ENCODE peak calls at places on chromosomes 1 and 21, in seven cellular contexts. F is NCI-H524; Z is AG08396; M is bronchial epithelial cell; A is lung; N is GM20000; L is stimulated activated CD4-positive, alpha-beta T cell treated with anti-CD3 and anti-CD28 coated beads, Interleukin-1b, Interleukin-23, amount 100 ng/mL, for 48 hours. B is an unnamed sample.

GRCh38 chr1:155006601-155007101 is 4.0 kb downstream of the ZBTB7B start:
- DNase-seq in F (no peak), A (no peak), Z (no peak), L (no peak), M (no peak), N (no peak), B (no peak)

GRCh38 chr1:162391790-162392563 is 10.4 kb downstream of the C1orf226 start:
- DNase-seq in L (no peak), A (no peak), Z (peak), M (peak), F (peak), N (peak), B (peak)

GRCh38 chr21:44592446-44593365 is at the start of gene KRTAP10-6:
- DNase-seq in M (no peak), A (no peak), L (no peak), N (no peak), Z (no peak), F (no peak), B (no peak)

GRCh38 chr1:58340156-58340555 is 206.4 kb downstream of the OMA1 start:
- DNase-seq in N (no peak), F (peak), L (no peak), A (no peak), M (no peak), Z (no peak), B (no peak)

GRCh38 chr21:45976666-45977335 is 4.8 kb upstream of the COL6A1 start:
- DNase-seq in F (no peak), M (no peak), A (no peak), L (no peak), N (no peak), Z (no peak), B (no peak)

GRCh38 chr1:2082064-2082463 is 31.9 kb downstream of the PRKCZ start:
- DNase-seq in Z (no peak), N (no peak), F (no peak), M (no peak), A (no peak), L (no peak), B (peak)

GRCh38 chr1:81801834-81802531 is 1.2 kb downstream of the ADGRL2 start:
- DNase-seq in N (peak), A (peak), F (no peak), L (no peak), Z (peak), M (peak), B (peak)

GRCh38 chr1:240970253-240970652 is 358.3 kb upstream of the GREM2 start:
- DNase-seq in A (no peak), N (no peak), L (no peak), Z (no peak), F (no peak), M (no peak), B (no peak)

GRCh38 chr1:14371806-14372497 is 226.5 kb upstream of the KAZN start:
- DNase-seq in Z (no peak), F (no peak), N (no peak), L (no peak), A (no peak), M (peak), B (no peak)

GRCh38 chr1:220594356-220594755 is 66.4 kb downstream of the MARK1 start:
- DNase-seq in Z (no peak), A (no peak), N (no peak), L (no peak), M (no peak), F (no peak), B (no peak)

GRCh38 chr1:221268295-221268694 is 389.1 kb downstream of the HLX start:
- DNase-seq in L (no peak), M (peak), Z (peak), A (no peak), N (no peak), F (no peak), B (no peak)

GRCh38 chr1:184632415-184633175 is 122.1 kb downstream of the EDEM3 start:
- DNase-seq in N (no peak), L (no peak), Z (no peak), F (no peak), A (peak), M (peak), B (peak)

GRCh38 chr1:48048064-48048463 is 50.9 kb upstream of the TRABD2B start:
- DNase-seq in Z (no peak), F (no peak), A (no peak), M (peak), N (no peak), L (no peak), B (no peak)

GRCh38 chr1:36323636-36324321 is at the start of gene EVA1B:
- DNase-seq in F (no peak), N (peak), A (peak), Z (peak), L (no peak), M (peak), B (peak)

GRCh38 chr1:19325958-19326747 is 14.0 kb downstream of the SLC66A1 start:
- DNase-seq in M (no peak), Z (no peak), A (no peak), L (no peak), F (no peak), N (no peak), B (no peak)

GRCh38 chr1:216528816-216529215 is 105.6 kb upstream of the USH2A start:
- DNase-seq in M (peak), F (no peak), A (no peak), Z (no peak), N (peak), L (no peak), B (peak)

GRCh38 chr1:117162806-117163205 is 41.3 kb upstream of the TRIM45 start:
- DNase-seq in A (no peak), N (no peak), F (peak), Z (no peak), M (no peak), L (no peak), B (no peak)

GRCh38 chr1:7247683-7248401 is 462.6 kb downstream of the CAMTA1 start:
- DNase-seq in N (no peak), M (no peak), L (no peak), A (no peak), Z (no peak), F (no peak), B (no peak)

GRCh38 chr1:169585184-169585583 is 1.1 kb downstream of the F5 start:
- DNase-seq in N (no peak), L (no peak), M (peak), A (no peak), F (no peak), Z (no peak), B (no peak)

GRCh38 chr1:212718499-212718898 is 18.9 kb upstream of the BATF3 start:
- DNase-seq in N (no peak), Z (no peak), M (no peak), L (no peak), F (peak), A (no peak), B (no peak)